ENCODE peak calls at places on chromosome 3, in six cellular contexts. C, N, B, A, S and W are unnamed samples. For H3K4me1, the result is how much of the 10 kb centered on the place peaks cover.

GRCh38 chr3:149967067-149967685 is 3.5 kb downstream of the PFN2 start:
- DNase-seq in C (no peak), N (peak), B (no peak), A (no peak), S (peak), W (no peak)

GRCh38 chr3:60080648-60081047 is 1030.8 kb upstream of the CFAP20DC start:
- DNase-seq in C (no peak), N (no peak), B (no peak), A (no peak), S (no peak), W (no peak)

GRCh38 chr3:142467738-142468137 is 19.9 kb upstream of the XRN1 start:
- DNase-seq in C (no peak), N (no peak), B (no peak), A (no peak), S (no peak), W (no peak)

GRCh38 chr3:196227086-196227485 is 10.8 kb downstream of the SLC51A start:
- DNase-seq in C (no peak), N (no peak), B (no peak), A (no peak), S (no peak), W (no peak)

GRCh38 chr3:114794894-114795630 is 352.0 kb downstream of the ZBTB20 start:
- DNase-seq in C (no peak), N (no peak), B (no peak), A (no peak), S (no peak), W (no peak)

GRCh38 chr3:167733961-167734497 is 663 bp downstream of the PDCD10 start:
- DNase-seq in C (no peak), N (peak), B (no peak), A (no peak), S (no peak), W (no peak)

GRCh38 chr3:107206945-107207344 is 170.3 kb upstream of the CCDC54 start:
- DNase-seq in C (no peak), N (no peak), B (no peak), A (no peak), S (no peak), W (no peak)

GRCh38 chr3:25854635-25855034 is 64.7 kb downstream of the OXSM start:
- DNase-seq in C (no peak), N (peak), B (peak), A (peak), S (no peak), W (no peak)

GRCh38 chr3:48400824-48401433 is 28.9 kb downstream of the FBXW12 start:
- DNase-seq in C (no peak), N (peak), B (peak), A (peak), S (peak), W (peak)

GRCh38 chr3:93867425-93867824 is 106.3 kb downstream of the PROS1 start:
- DNase-seq in C (no peak), N (no peak), B (no peak), A (no peak), S (no peak), W (no peak)

GRCh38 chr3:190811775-190812480 is 50.6 kb downstream of the GMNC start:
- DNase-seq in C (no peak), N (peak), B (peak), A (peak), S (no peak), W (no peak)

GRCh38 chr3:42692667-42693529 is 7.6 kb downstream of the KLHL40 start:
- DNase-seq in C (no peak), N (no peak), B (no peak), A (no peak), S (no peak), W (no peak)

GRCh38 chr3:98812851-98813374 is 49.8 kb downstream of the ST3GAL6 start:
- DNase-seq in C (no peak), N (peak), B (no peak), A (no peak), S (peak), W (no peak)

GRCh38 chr3:181717505-181717904 is 5.8 kb downstream of the SOX2 start:
- DNase-seq in C (no peak), N (no peak), B (peak), A (no peak), S (no peak), W (no peak)
- H3K4me3 ChIP-seq in C (no peak), N (no peak), B (no peak), A (no peak), S (no peak), W (no peak)

DNA sequence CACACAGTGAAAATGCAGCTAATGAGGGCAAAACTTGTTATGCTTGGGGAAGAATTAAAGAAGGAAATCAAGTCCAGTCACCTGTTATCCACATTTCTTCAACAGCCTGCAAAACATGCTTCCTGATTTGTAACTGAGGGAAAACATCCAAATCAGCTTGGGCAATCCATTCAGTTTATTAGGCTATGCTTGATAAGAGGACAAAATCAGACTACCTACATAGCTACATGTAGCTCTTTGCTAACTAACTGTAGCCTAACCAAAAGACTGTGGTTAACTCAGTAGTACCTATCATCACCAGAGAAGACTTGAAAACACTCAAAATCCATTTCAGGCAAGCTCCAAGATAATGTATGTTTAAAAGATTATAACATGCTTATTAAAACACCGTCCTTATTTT is 436.4 kb downstream of the SHQ1 start:
- DNase-seq in C (no peak), N (no peak), B (no peak), A (no peak), S (no peak), W (no peak)
- H3K4me1 ChIP-seq in C (half or more), N (under half), B (under half), A (under half), S (under half), W (under half)

DNA sequence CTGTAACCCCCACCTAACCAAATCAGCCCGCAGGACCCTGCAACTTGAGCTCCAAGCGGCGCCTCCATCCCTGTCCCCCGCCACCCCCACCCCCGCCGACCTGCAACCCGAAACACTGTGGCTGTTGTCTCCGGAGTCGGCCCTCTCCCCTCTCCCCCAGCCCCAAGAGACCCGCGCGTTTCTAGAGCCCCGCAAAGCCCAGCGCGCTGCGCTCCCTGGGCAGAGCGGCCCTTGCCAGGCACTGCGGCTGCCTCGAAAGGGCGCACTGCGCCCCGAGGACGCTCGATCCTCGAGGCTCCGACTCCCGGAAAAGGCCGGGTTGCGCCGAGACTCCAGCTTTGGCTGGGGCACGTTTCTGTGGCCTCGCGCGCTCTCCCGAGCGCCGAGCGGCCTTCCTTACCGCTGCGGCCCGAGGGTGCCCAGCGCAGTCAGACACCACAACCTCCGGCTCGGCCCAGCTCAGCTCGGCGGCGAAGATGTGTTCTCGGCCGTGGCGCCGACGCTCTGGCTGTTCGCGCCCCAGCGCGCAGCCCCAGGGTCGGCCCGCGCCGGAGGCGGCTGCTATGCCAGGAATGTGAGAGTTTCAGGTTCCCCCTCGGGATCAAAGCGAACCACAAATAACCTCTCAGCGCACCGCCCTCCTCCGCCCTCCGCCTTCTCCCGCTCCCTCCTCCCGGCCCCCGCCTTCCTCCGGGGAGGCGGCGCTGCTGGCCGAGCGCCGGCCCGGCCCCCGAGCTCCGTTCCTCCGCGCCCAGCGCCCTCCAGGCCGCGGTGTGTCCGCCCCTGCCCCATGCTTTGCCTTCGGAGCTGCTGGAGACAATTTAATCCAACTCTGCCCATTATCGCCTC is at the start of gene AMOTL2:
- DNase-seq in C (peak), N (peak), B (peak), A (peak), S (no peak), W (no peak)
- H3K27ac ChIP-seq in C (peak), N (peak), B (peak), A (peak), S (no peak), W (no peak)

GRCh38 chr3:63383040-63383439 is 104.9 kb downstream of the SYNPR start:
- DNase-seq in C (no peak), N (no peak), B (no peak), A (no peak), S (no peak), W (no peak)
- H3K4me3 ChIP-seq in C (no peak), N (no peak), B (no peak), A (no peak), S (no peak), W (no peak)

GRCh38 chr3:127746400-127747057 is 73.8 kb downstream of the ABTB1 start:
- DNase-seq in C (peak), N (no peak), B (no peak), A (peak), S (no peak), W (no peak)
- H3K4me1 ChIP-seq in C (half or more), N (under half), B (half or more), A (half or more), S (under half), W (under half)

DNA sequence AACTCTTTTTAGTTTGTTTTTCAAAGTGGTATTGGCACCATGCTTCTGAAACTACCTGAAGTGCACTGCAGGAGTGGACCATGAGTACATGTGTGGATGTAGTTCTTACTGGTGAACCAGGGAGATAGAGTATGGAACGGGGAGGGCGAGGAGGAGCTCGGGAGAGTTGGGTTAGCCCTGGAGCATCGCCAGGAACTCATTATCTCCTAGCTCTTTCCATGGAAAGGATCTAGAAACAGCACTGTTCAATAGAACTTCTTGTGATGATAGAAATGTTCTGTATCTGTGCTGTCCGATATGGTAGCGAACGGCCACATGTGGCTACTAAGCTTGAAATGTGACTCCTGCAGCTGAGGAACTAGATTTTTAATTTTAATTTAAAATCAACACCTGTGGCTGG is 47.3 kb downstream of the VGLL4 start:
- DNase-seq in C (no peak), N (no peak), B (no peak), A (no peak), S (no peak), W (no peak)
- H3K27ac ChIP-seq in C (peak), N (no peak), B (no peak), A (no peak), S (no peak), W (no peak)

GRCh38 chr3:29285356-29286070 is 4.6 kb downstream of the RBMS3 start:
- DNase-seq in C (no peak), N (peak), B (peak), A (no peak), S (no peak), W (no peak)

GRCh38 chr3:29284578-29284977 is 3.7 kb downstream of the RBMS3 start:
- DNase-seq in C (no peak), N (peak), B (no peak), A (no peak), S (no peak), W (no peak)

GRCh38 chr3:29283739-29284138 is 2.9 kb downstream of the RBMS3 start:
- DNase-seq in C (no peak), N (peak), B (no peak), A (no peak), S (no peak), W (no peak)

GRCh38 chr3:29283297-29283681 is 2.4 kb downstream of the RBMS3 start:
- DNase-seq in C (no peak), N (peak), B (peak), A (no peak), S (no peak), W (no peak)

DNA sequence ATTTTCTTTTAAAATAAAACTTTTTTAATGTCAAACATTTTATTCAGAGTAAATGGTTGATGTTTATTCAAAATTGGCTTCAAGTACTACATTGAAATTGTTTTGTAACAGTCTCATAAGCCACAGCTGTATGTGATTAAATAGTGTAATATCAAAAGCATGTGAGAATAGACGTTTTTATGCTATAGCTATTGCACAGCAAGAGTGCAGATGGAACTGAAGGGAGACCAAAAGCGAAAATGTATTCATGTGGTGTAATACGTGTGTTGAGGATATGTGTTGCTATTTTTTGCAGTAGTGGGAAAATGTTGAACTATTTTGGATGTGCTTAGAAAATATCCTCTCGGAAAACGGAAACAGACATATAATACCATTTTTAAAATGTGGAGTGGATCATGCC is 6.0 kb downstream of the RBMS3 start:
- DNase-seq in C (no peak), N (peak), B (peak), A (no peak), S (no peak), W (no peak)
- H3K4me3 ChIP-seq in C (peak), N (peak), B (no peak), A (no peak), S (peak), W (no peak)

DNA sequence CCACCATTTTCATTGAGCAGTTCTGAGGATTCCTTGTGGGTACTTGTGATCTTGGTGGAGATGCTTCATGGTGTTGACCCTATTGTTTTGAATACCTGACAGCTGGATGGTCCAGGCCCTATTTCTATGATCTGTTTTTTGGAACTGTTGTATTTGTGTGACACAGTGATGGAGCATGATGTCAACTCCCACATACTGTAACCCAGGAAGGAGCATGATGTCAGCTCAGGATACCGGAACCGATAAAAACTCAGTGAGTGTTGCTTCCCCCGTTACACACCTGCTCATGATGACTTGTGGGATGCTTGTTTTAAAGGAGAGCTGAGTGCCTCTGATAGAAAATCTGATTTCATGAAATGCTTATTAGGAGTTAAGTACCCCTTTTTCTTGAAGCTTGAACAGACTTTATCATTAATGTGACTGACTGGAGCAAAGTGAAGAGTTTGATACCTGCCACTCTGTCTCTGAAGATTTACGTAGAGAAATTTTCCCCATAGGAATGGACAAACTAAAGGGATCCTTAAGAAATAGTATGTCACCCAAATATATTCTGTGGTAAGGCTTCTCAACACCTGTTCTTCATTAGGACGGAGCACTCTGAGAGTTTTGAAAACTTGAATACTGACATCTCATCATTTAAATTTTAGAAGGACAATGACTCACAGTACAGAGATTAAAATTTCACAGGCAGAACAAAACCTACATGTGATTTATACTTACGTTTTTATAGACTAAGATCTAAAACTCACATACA is 45.3 kb downstream of the ZBTB38 start:
- DNase-seq in C (no peak), N (no peak), B (no peak), A (no peak), S (peak), W (no peak)
- H3K4me1 ChIP-seq in C (half or more), N (half or more), B (half or more), A (under half), S (half or more), W (under half)